ENCODE peak calls at places on chromosomes 1 and 21, in eight cellular contexts. One of them, this sample, is unnamed.

GRCh38 chr1:209879539-209879938 is 51.8 kb downstream of the UTP25 start:
- DNase-seq in NB4: no peak
- DNase-seq in DMS153: peak; percentile 68
- DNase-seq in T47D: peak; percentile 29
- DNase-seq in NCI-H460: no peak
- DNase-seq in GM04504: no peak
- DNase-seq in NCI-H345: peak; percentile 62
- DNase-seq in SJCRH30: peak; percentile 38
- DNase-seq in this sample: peak; percentile 97

GRCh38 chr1:205929812-205930577 is 13.3 kb downstream of the SLC26A9 start:
- DNase-seq in NB4: peak; percentile 71
- DNase-seq in GM04504: no peak
- DNase-seq in NCI-H460: no peak
- DNase-seq in NCI-H345: no peak
- DNase-seq in DMS153: no peak
- DNase-seq in T47D: no peak
- DNase-seq in SJCRH30: no peak
- DNase-seq in this sample: no peak

GRCh38 chr1:231208980-231209379 is 32.0 kb upstream of the GNPAT start:
- DNase-seq in SJCRH30: no peak
- DNase-seq in NB4: no peak
- DNase-seq in GM04504: no peak
- DNase-seq in DMS153: no peak
- DNase-seq in T47D: no peak
- DNase-seq in NCI-H345: no peak
- DNase-seq in NCI-H460: no peak
- DNase-seq in this sample: no peak

GRCh38 chr1:217140041-217140901 is 417.0 kb upstream of the ESRRG start:
- DNase-seq in DMS153: no peak
- DNase-seq in T47D: no peak
- DNase-seq in GM04504: no peak
- DNase-seq in SJCRH30: no peak
- DNase-seq in NCI-H345: no peak
- DNase-seq in NCI-H460: no peak
- DNase-seq in NB4: no peak
- DNase-seq in this sample: no peak

GRCh38 chr1:44636711-44637589 is 37.3 kb downstream of the TMEM53 start:
- DNase-seq in DMS153: peak; percentile 33
- DNase-seq in T47D: no peak
- DNase-seq in NCI-H460: no peak
- DNase-seq in SJCRH30: no peak
- DNase-seq in NCI-H345: no peak
- DNase-seq in GM04504: no peak
- DNase-seq in NB4: no peak
- DNase-seq in this sample: peak; percentile 94

GRCh38 chr1:229409616-229410369 is 24.1 kb downstream of the ACTA1 start:
- DNase-seq in NB4: peak; percentile 14
- DNase-seq in DMS153: no peak
- DNase-seq in NCI-H345: no peak
- DNase-seq in T47D: no peak
- DNase-seq in SJCRH30: peak; percentile 37
- DNase-seq in GM04504: no peak
- DNase-seq in NCI-H460: no peak
- DNase-seq in this sample: peak; percentile 81

GRCh38 chr1:60762176-60762575 is 320.2 kb upstream of the NFIA start:
- DNase-seq in NCI-H345: no peak
- DNase-seq in NCI-H460: no peak
- DNase-seq in SJCRH30: no peak
- DNase-seq in DMS153: no peak
- DNase-seq in NB4: no peak
- DNase-seq in GM04504: no peak
- DNase-seq in T47D: no peak
- DNase-seq in this sample: no peak

GRCh38 chr1:7418442-7419080 is 352.5 kb upstream of the VAMP3 start:
- DNase-seq in DMS153: no peak
- DNase-seq in NCI-H345: no peak
- DNase-seq in T47D: no peak
- DNase-seq in NB4: no peak
- DNase-seq in NCI-H460: no peak
- DNase-seq in SJCRH30: no peak
- DNase-seq in GM04504: no peak
- DNase-seq in this sample: no peak

GRCh38 chr1:28249013-28249870 is 10.1 kb upstream of the SESN2 start:
- DNase-seq in NCI-H460: peak; percentile 85
- DNase-seq in NCI-H345: peak; percentile 45
- DNase-seq in GM04504: no peak
- DNase-seq in SJCRH30: peak; percentile 42
- DNase-seq in DMS153: peak; percentile 40
- DNase-seq in T47D: peak; percentile 91
- DNase-seq in NB4: peak; percentile 59
- DNase-seq in this sample: peak; percentile 72

GRCh38 chr1:5373281-5373680 is 618.9 kb downstream of the NPHP4 start:
- DNase-seq in NCI-H345: no peak
- DNase-seq in DMS153: no peak
- DNase-seq in NCI-H460: no peak
- DNase-seq in SJCRH30: no peak
- DNase-seq in GM04504: no peak
- DNase-seq in NB4: no peak
- DNase-seq in T47D: peak; percentile 3
- DNase-seq in this sample: no peak

GRCh38 chr21:27129215-27129614 is 162.3 kb upstream of the ADAMTS5 start:
- DNase-seq in NCI-H460: no peak
- DNase-seq in DMS153: no peak
- DNase-seq in NCI-H345: no peak
- DNase-seq in NB4: no peak
- DNase-seq in GM04504: no peak
- DNase-seq in SJCRH30: peak; percentile 56
- DNase-seq in T47D: no peak
- DNase-seq in this sample: no peak

GRCh38 chr1:168087696-168088095 is 49.0 kb downstream of the GPR161 start:
- DNase-seq in GM04504: no peak
- DNase-seq in NCI-H345: no peak
- DNase-seq in NB4: no peak
- DNase-seq in NCI-H460: no peak
- DNase-seq in SJCRH30: no peak
- DNase-seq in T47D: no peak
- DNase-seq in DMS153: no peak
- DNase-seq in this sample: no peak

GRCh38 chr1:229452956-229453801 is 19.3 kb upstream of the ACTA1 start:
- DNase-seq in NB4: peak; percentile 47
- DNase-seq in SJCRH30: no peak
- DNase-seq in NCI-H460: peak; percentile 24
- DNase-seq in DMS153: no peak
- DNase-seq in GM04504: no peak
- DNase-seq in NCI-H345: no peak
- DNase-seq in T47D: peak; percentile 75
- DNase-seq in this sample: peak; percentile 71

This sample was measured in NCI-H69.